ENCODE peak calls at places on chromosomes 3 and 15, in seven cellular contexts. C, P, K, O, X, V and E are unnamed samples.

GRCh38 chr3:195906865-195907729 is 1.3 kb downstream of the TNK2 start:
- DNase-seq in C (peak), P (no peak), K (no peak), O (peak), X (no peak), V (no peak), E (no peak)

GRCh38 chr3:46660543-46661523 is 32.6 kb downstream of the ALS2CL start:
- DNase-seq in C (no peak), P (no peak), K (peak), O (no peak), X (no peak), V (no peak), E (no peak)

GRCh38 chr15:82858932-82859331 is 49.5 kb downstream of the WHAMM start:
- DNase-seq in C (no peak), P (no peak), K (no peak), O (no peak), X (no peak), V (no peak), E (no peak)

GRCh38 chr3:19885468-19885867 is 48.5 kb downstream of the EFHB start:
- DNase-seq in C (no peak), P (peak), K (peak), O (no peak), X (no peak), V (peak), E (no peak)

GRCh38 chr3:132135628-132136333 is 101.0 kb upstream of the CPNE4 start:
- DNase-seq in C (no peak), P (peak), K (peak), O (no peak), X (peak), V (peak), E (no peak)

GRCh38 chr3:129046732-129047552 is 13.6 kb upstream of the GP9 start:
- DNase-seq in C (no peak), P (no peak), K (no peak), O (no peak), X (no peak), V (no peak), E (no peak)

GRCh38 chr3:24640330-24640877 is 145.8 kb upstream of the THRB start:
- DNase-seq in C (no peak), P (peak), K (peak), O (no peak), X (peak), V (no peak), E (no peak)

GRCh38 chr3:45939341-45939771 is 3.9 kb upstream of the CXCR6 start:
- DNase-seq in C (no peak), P (no peak), K (no peak), O (no peak), X (no peak), V (no peak), E (no peak)

GRCh38 chr3:14204605-14205284 is 26.1 kb downstream of the LSM3 start:
- DNase-seq in C (no peak), P (peak), K (peak), O (no peak), X (no peak), V (no peak), E (no peak)

GRCh38 chr3:188272481-188273372 is 118.8 kb downstream of the LPP start:
- DNase-seq in C (no peak), P (peak), K (peak), O (no peak), X (no peak), V (peak), E (no peak)

GRCh38 chr3:46087871-46088270 is 60.6 kb upstream of the XCR1 start:
- DNase-seq in C (no peak), P (peak), K (no peak), O (no peak), X (no peak), V (no peak), E (no peak)

GRCh38 chr3:123423806-123424205 is 25.1 kb downstream of the ADCY5 start:
- DNase-seq in C (no peak), P (no peak), K (no peak), O (no peak), X (no peak), V (no peak), E (no peak)

GRCh38 chr15:74845581-74845980 is 2.6 kb upstream of the ULK3 start:
- DNase-seq in C (no peak), P (no peak), K (no peak), O (no peak), X (no peak), V (no peak), E (no peak)

GRCh38 chr3:152127058-152127457 is 141.7 kb upstream of the MBNL1 start:
- DNase-seq in C (no peak), P (peak), K (no peak), O (no peak), X (no peak), V (no peak), E (no peak)

GRCh38 chr15:68794869-68795268 is 25.8 kb downstream of the ANP32A start:
- DNase-seq in C (no peak), P (no peak), K (peak), O (no peak), X (no peak), V (no peak), E (no peak)

GRCh38 chr3:152200476-152201422 is 68.0 kb upstream of the MBNL1 start:
- DNase-seq in C (no peak), P (no peak), K (no peak), O (no peak), X (no peak), V (no peak), E (no peak)

GRCh38 chr3:127762077-127762786 is 60.1 kb downstream of the MGLL start:
- DNase-seq in C (no peak), P (no peak), K (no peak), O (no peak), X (no peak), V (no peak), E (no peak)

GRCh38 chr3:101939391-101939790 is 90.1 kb downstream of the NFKBIZ start:
- DNase-seq in C (no peak), P (no peak), K (no peak), O (no peak), X (no peak), V (no peak), E (no peak)

GRCh38 chr15:94677202-94677790 is 445.9 kb downstream of the MCTP2 start:
- DNase-seq in C (no peak), P (no peak), K (no peak), O (no peak), X (no peak), V (no peak), E (peak)

GRCh38 chr3:66344846-66345578 is 124.2 kb downstream of the SLC25A26 start:
- DNase-seq in C (no peak), P (no peak), K (peak), O (no peak), X (no peak), V (no peak), E (no peak)

GRCh38 chr15:68608206-68608843 is 29.5 kb downstream of the CORO2B start:
- DNase-seq in C (no peak), P (peak), K (no peak), O (no peak), X (no peak), V (no peak), E (no peak)